ENCODE peak calls at places on chromosomes 11 and 22, in seven cellular contexts. K is putamen, L is NCI-H345, T is amygdala, Z is substantia nigra, W is COR-L47, O is 8988T. F is an unnamed sample.

GRCh38 chr11:67369275-67369674 is 4.1 kb downstream of the CLCF1 start:
- DNase-seq in K (no peak), L (no peak), T (no peak), Z (no peak), W (no peak), O (no peak), F (no peak)

GRCh38 chr11:724733-725386 is 18.8 kb downstream of the EPS8L2 start:
- DNase-seq in K (no peak), L (no peak), T (no peak), Z (no peak), W (no peak), O (peak; percentile 33), F (no peak)

GRCh38 chr11:17979770-17980371 is 33.0 kb downstream of the SERGEF start:
- DNase-seq in K (no peak), L (peak; percentile 63), T (no peak), Z (peak; percentile 37), W (peak; percentile 24), O (peak; percentile 37), F (peak; percentile 41)

GRCh38 chr11:70524096-70524922 is 126.0 kb downstream of the CTTN start:
- DNase-seq in K (no peak), L (peak; percentile 17), T (no peak), Z (no peak), W (no peak), O (no peak), F (no peak)

GRCh38 chr11:94544832-94545640 is 1.3 kb downstream of the FUT4 start:
- DNase-seq in K (no peak), L (no peak), T (no peak), Z (peak; percentile 67), W (no peak), O (peak; percentile 50), F (no peak)

GRCh38 chr11:15057352-15057751 is 16.0 kb upstream of the CALCB start:
- DNase-seq in K (no peak), L (no peak), T (no peak), Z (no peak), W (no peak), O (no peak), F (no peak)

GRCh38 chr11:102791271-102792036 is 6.5 kb downstream of the MMP1 start:
- DNase-seq in K (no peak), L (no peak), T (no peak), Z (no peak), W (no peak), O (no peak), F (no peak)

GRCh38 chr22:43183496-43184263 is 3.3 kb downstream of the TTLL12 start:
- DNase-seq in K (no peak), L (no peak), T (no peak), Z (no peak), W (no peak), O (no peak), F (no peak)

GRCh38 chr11:102749101-102749725 is 24.5 kb upstream of the MMP8 start:
- DNase-seq in K (no peak), L (no peak), T (no peak), Z (no peak), W (no peak), O (no peak), F (no peak)

GRCh38 chr11:72224587-72225410 is at the start of gene INPPL1:
- DNase-seq in K (peak; percentile 34), L (no peak), T (no peak), Z (peak; percentile 62), W (no peak), O (peak; percentile 39), F (peak; percentile 57)

GRCh38 chr22:27336151-27337090 is 465.1 kb downstream of the MN1 start:
- DNase-seq in K (no peak), L (no peak), T (no peak), Z (no peak), W (no peak), O (no peak), F (no peak)

GRCh38 chr11:47617417-47617809 is 23.2 kb upstream of the C1QTNF4 start:
- DNase-seq in K (no peak), L (no peak), T (no peak), Z (no peak), W (no peak), O (no peak), F (no peak)

GRCh38 chr11:71502871-71503435 is 24.1 kb upstream of the KRTAP5-7 start:
- DNase-seq in K (no peak), L (no peak), T (no peak), Z (no peak), W (no peak), O (no peak), F (no peak)

GRCh38 chr11:117064275-117064674 is 34.0 kb downstream of the SIK3 start:
- DNase-seq in K (no peak), L (no peak), T (no peak), Z (no peak), W (no peak), O (no peak), F (no peak)

GRCh38 chr11:36095716-36096115 is 151.9 kb downstream of the LDLRAD3 start:
- DNase-seq in K (no peak), L (no peak), T (no peak), Z (no peak), W (no peak), O (no peak), F (no peak)

GRCh38 chr11:68525930-68526329 is 65.4 kb downstream of the PPP6R3 start:
- DNase-seq in K (no peak), L (no peak), T (no peak), Z (no peak), W (no peak), O (no peak), F (no peak)

GRCh38 chr22:25833676-25834075 is 91.7 kb downstream of the MYO18B start:
- DNase-seq in K (no peak), L (no peak), T (no peak), Z (peak; percentile 44), W (no peak), O (no peak), F (no peak)

GRCh38 chr11:35324183-35324582 is 95.2 kb downstream of the SLC1A2 start:
- DNase-seq in K (no peak), L (no peak), T (no peak), Z (no peak), W (no peak), O (no peak), F (no peak)

F was measured in midbrain.